ENCODE peak calls at places on chromosome 15, in four cellular contexts. P is HepG2, Z is K562, U is GM23338. E is an unnamed sample.

GRCh38 chr15:26628879-26629529 is 143.9 kb downstream of the GABRB3 start:
- DNase-seq in P (no peak), Z (peak), U (peak), E (no peak)

GRCh38 chr15:74403981-74404563 is 29.7 kb downstream of the SEMA7A start:
- DNase-seq in P (no peak), Z (no peak), U (no peak), E (peak)

GRCh38 chr15:31434418-31435255 is 108.0 kb downstream of the KLF13 start:
- DNase-seq in P (no peak), Z (no peak), U (peak), E (peak)

GRCh38 chr15:71364117-71364584 is 248.9 kb downstream of the THSD4 start:
- DNase-seq in P (no peak), Z (no peak), U (no peak), E (no peak)

GRCh38 chr15:70741677-70742293 is 21.6 kb downstream of the UACA start:
- DNase-seq in P (peak), Z (no peak), U (no peak), E (no peak)

GRCh38 chr15:33963831-33964664 is 4.2 kb upstream of the CHRM5 start:
- DNase-seq in P (peak), Z (peak), U (peak), E (no peak)

GRCh38 chr15:64682255-64682654 is 93.1 kb downstream of the RBPMS2 start:
- DNase-seq in P (no peak), Z (no peak), U (no peak), E (no peak)

GRCh38 chr15:87348746-87349145 is 907.8 kb downstream of the NTRK3 start:
- DNase-seq in P (no peak), Z (no peak), U (no peak), E (no peak)

GRCh38 chr15:67820147-67820991 is 4.9 kb upstream of the SKOR1 start:
- DNase-seq in P (no peak), Z (no peak), U (peak), E (no peak)

GRCh38 chr15:25784876-25785642 is 78.1 kb downstream of the ATP10A start:
- DNase-seq in P (no peak), Z (no peak), U (no peak), E (no peak)

GRCh38 chr15:70802629-70803028 is 39.3 kb upstream of the UACA start:
- DNase-seq in P (no peak), Z (no peak), U (no peak), E (no peak)

GRCh38 chr15:47987908-47988532 is 132.8 kb upstream of the SLC24A5 start:
- DNase-seq in P (peak), Z (peak), U (peak), E (peak)

GRCh38 chr15:65757256-65757655 is 34.8 kb downstream of the DENND4A start:
- DNase-seq in P (peak), Z (peak), U (no peak), E (no peak)

GRCh38 chr15:26069204-26069603 is 206.1 kb upstream of the ATP10A start:
- DNase-seq in P (no peak), Z (no peak), U (no peak), E (no peak)

GRCh38 chr15:38522922-38523321 is 41.7 kb downstream of the RASGRP1 start:
- DNase-seq in P (no peak), Z (no peak), U (no peak), E (no peak)

GRCh38 chr15:76823903-76824302 is 81.2 kb downstream of the SCAPER start:
- DNase-seq in P (no peak), Z (no peak), U (no peak), E (no peak)

GRCh38 chr15:101625980-101626379 is 26.2 kb downstream of the TM2D3 start:
- DNase-seq in P (no peak), Z (no peak), U (no peak), E (no peak)

GRCh38 chr15:50330921-50331320 is 24.1 kb downstream of the GABPB1 start:
- DNase-seq in P (no peak), Z (no peak), U (peak), E (no peak)

GRCh38 chr15:95302809-95303208 is 1027.7 kb upstream of the NR2F2 start:
- DNase-seq in P (no peak), Z (no peak), U (no peak), E (no peak)

GRCh38 chr15:27514526-27514925 is 543.5 kb downstream of the GABRG3 start:
- DNase-seq in P (no peak), Z (no peak), U (no peak), E (no peak)

GRCh38 chr15:101613130-101614000 is 38.8 kb downstream of the TM2D3 start:
- DNase-seq in P (peak), Z (peak), U (no peak), E (no peak)

GRCh38 chr15:80424381-80424780 is 20.2 kb downstream of the ARNT2 start:
- DNase-seq in P (no peak), Z (no peak), U (no peak), E (no peak)

GRCh38 chr15:53693729-53694533 is 65.5 kb downstream of the WDR72 start:
- DNase-seq in P (no peak), Z (no peak), U (no peak), E (no peak)

GRCh38 chr15:49279481-49280186 is 109.6 kb downstream of the GALK2 start:
- DNase-seq in P (no peak), Z (no peak), U (no peak), E (no peak)

GRCh38 chr15:81754078-81754477 is 291.7 kb downstream of the MEX3B start:
- DNase-seq in P (no peak), Z (no peak), U (no peak), E (no peak)

GRCh38 chr15:70922119-70922518 is 29.5 kb downstream of the LRRC49 start:
- DNase-seq in P (no peak), Z (no peak), U (no peak), E (no peak)

GRCh38 chr15:22786868-22787698 is 639 bp downstream of the NIPA1 start:
- DNase-seq in P (peak), Z (peak), U (peak), E (no peak)

GRCh38 chr15:64356443-64357040 is 569 bp upstream of the CSNK1G1 start:
- DNase-seq in P (peak), Z (no peak), U (no peak), E (no peak)

GRCh38 chr15:48630245-48630644 is 15.3 kb downstream of the FBN1 start:
- DNase-seq in P (no peak), Z (no peak), U (no peak), E (no peak)

GRCh38 chr15:52764731-52765130 is 25.4 kb downstream of the ONECUT1 start:
- DNase-seq in P (no peak), Z (no peak), U (no peak), E (no peak)

GRCh38 chr15:74790080-74790916 is 8.4 kb downstream of the CSK start:
- DNase-seq in P (no peak), Z (no peak), U (no peak), E (peak)

GRCh38 chr15:25670025-25670554 is 193.0 kb downstream of the ATP10A start:
- DNase-seq in P (no peak), Z (no peak), U (peak), E (no peak)

GRCh38 chr15:55279100-55279745 is 10.4 kb downstream of the RAB27A start:
- DNase-seq in P (no peak), Z (no peak), U (no peak), E (no peak)

GRCh38 chr15:38589502-38589901 is 24.9 kb upstream of the RASGRP1 start:
- DNase-seq in P (no peak), Z (peak), U (no peak), E (peak)

DNA sequence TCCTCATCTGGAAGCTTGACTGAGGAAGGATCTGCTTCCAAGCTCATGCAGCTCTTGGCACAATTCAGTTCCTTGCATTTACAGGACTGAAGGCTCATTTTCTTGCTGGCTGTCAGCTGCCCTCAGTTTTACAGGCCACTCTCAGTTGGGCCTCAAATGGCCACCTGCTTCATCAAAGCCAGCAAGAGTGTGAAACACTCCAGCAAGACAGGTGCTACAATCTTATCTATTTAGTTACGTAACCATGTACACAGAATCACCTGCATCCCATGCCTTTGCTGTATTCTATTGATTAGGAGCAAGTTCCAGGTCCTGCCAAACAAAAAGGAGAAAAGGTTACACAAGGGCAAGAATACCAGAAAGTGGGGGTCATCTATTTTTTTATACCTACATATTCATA is 40.8 kb downstream of the RHCG start:
- DNase-seq in P (no peak), Z (no peak), U (no peak), E (no peak)
- TF ChIP-seq REST in P (no peak), Z (no peak), U (no peak), E (no peak)

GRCh38 chr15:83657549-83657948 is 3.6 kb downstream of the ADAMTSL3 start:
- DNase-seq in P (no peak), Z (peak), U (peak), E (no peak)
- TF ChIP-seq CTCF in P (peak), Z (peak), U (peak), E (no peak)

GRCh38 chr15:72733941-72734738 is 48.1 kb downstream of the BBS4 start:
- DNase-seq in P (no peak), Z (no peak), U (no peak), E (no peak)
- TF ChIP-seq POLR2AphosphoS5 in P (no peak), Z (no peak), U (no peak), E (no peak)

GRCh38 chr15:90530250-90531051 is 728 bp downstream of the CRTC3 start:
- DNase-seq in P (no peak), Z (peak), U (peak), E (no peak)
- TF ChIP-seq REST in P (no peak), Z (no peak), U (no peak), E (no peak)

GRCh38 chr15:43318990-43319771 is 11.2 kb downstream of the LCMT2 start:
- DNase-seq in P (no peak), Z (no peak), U (peak), E (no peak)
- TF ChIP-seq CTCF in P (no peak), Z (peak), U (peak), E (no peak)

DNA sequence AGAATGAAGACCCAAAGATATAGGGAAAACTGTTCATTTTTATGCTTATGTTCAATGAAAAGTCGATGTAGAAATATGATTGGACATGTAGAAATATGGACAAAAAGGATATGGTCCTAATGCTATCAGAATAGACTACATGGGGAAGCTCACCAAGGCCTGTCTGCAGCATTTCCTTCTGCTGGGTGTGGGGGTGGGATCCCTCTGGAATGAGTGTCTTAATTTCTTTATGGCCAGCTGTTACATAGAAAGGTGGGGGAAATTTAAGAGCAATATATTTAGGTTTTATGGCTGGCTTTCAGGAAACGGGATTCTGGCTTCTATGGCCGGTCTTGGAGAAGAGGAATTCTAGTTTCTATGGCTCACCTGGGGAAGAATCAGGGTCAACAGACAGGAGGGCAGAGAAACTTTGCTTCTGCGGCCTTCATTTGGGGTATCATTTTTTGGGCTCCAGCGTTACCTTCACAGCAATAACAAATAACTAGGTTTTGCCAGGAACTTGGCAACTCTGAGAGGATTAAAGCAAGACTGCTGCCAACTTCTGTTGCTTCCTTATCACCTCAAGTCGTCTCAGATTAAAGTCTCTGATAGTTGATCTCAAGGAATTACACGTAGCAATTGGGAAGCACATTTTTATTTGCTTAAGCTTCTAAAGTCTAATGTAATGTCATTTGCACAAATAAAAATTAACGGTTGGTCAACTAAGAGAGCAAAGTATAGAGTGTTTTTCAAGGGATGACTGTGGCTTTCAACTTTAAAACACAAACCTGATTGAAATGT is 57.0 kb upstream of the GATM start:
- DNase-seq in P (no peak), Z (no peak), U (no peak), E (no peak)
- TF ChIP-seq POLR2AphosphoS5 in P (no peak), Z (no peak), U (no peak), E (no peak)

GRCh38 chr15:85642693-85643058 is 152.0 kb downstream of the KLHL25 start:
- DNase-seq in P (no peak), Z (no peak), U (no peak), E (no peak)
- TF ChIP-seq REST in P (no peak), Z (no peak), U (no peak), E (no peak)

DNA sequence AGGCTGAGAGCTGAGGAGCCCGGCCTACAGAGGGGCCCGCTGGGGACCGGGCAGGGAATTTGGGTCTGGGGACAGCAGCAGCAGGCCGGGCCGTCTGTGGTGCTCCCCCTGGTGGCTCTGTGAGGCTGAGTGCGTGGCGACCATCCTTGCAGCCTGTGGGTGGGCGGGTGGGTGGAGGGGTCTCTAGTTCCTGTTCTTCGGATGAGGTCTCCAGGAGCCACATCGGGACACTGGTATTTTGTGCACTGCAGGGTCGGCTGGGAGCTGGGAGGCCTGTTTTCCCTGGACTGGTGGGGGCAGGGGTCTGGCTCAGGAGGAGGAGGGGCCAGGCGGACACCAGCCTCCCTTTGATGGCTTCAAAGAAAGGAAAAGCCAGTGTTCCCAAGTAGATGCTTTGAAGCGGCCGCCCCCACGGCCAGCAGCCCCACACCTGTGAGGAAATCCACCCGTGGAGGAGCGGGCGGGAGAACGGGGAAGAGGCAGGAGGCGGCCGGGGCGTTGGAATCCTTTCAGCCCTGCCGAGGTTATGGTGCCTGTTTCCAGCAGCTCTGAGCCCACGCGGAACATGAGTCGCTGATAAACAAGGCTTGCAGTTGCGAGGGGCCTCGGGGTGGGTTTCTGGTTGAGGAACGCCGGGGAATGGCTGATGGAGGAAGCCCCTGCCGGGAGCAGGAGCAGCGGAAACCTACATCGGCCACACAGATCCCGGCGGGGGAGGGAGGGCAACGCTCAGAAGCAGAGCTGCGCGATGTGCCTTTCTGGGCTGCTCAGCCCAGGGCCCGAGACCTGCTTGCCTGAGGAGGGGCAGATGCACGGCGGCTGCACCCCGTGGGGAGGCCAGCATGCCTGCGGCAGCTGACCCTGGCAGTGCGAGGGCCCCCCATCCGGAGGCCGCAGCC is 154.3 kb downstream of the NSMCE3 start:
- DNase-seq in P (no peak), Z (no peak), U (peak), E (no peak)
- TF ChIP-seq CTCF in P (peak), Z (peak), U (peak), E (no peak)

GRCh38 chr15:40930430-40931299 is 1.5 kb downstream of the DLL4 start:
- DNase-seq in P (peak), Z (peak), U (peak), E (no peak)
- TF ChIP-seq POLR2AphosphoS5 in P (no peak), Z (no peak), U (no peak), E (no peak)

DNA sequence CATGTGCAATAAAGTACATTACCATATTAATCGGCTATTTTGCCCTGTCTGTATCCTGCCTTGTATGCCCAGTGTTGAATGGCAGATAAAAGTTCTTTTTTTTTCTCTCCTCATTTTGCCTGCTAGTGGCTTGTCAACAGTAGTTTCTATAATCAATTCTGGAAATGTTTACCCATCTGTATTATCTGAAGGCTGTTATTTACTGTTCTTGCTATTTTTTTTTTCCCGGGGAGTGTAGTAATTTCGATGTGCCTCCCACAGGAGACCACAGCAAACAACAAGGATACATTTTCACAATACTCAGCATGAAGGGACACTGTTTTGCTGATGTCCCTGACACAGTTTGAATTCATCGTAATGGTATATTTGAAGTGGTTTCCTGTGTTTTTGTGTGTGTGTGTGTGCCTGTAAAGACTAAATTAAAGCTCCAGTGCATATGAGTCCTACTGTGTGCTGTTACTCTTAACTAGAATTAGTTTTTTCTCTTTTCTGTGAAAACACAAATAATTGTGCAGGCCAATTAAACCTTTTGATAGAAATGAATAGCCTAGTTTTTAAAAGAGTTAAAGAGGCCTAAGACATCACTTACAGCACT is 92.1 kb upstream of the ICE2 start:
- DNase-seq in P (no peak), Z (no peak), U (no peak), E (no peak)
- TF ChIP-seq REST in P (no peak), Z (no peak), U (no peak), E (no peak)